ENCODE peak calls at places on chromosomes 2 and 18, in seven cellular contexts. K, F, B, Y, V, U and C are unnamed samples.

GRCh38 chr2:221289389-221289788 is 282.7 kb downstream of the EPHA4 start:
- DNase-seq in K (no peak), F (peak), B (no peak), Y (no peak), V (no peak), U (no peak), C (peak)

GRCh38 chr2:178282075-178282474 is 87.8 kb downstream of the OSBPL6 start:
- DNase-seq in K (no peak), F (no peak), B (peak), Y (no peak), V (no peak), U (no peak), C (no peak)

GRCh38 chr18:45197526-45197970 is 417.7 kb upstream of the SLC14A2 start:
- DNase-seq in K (no peak), F (peak), B (no peak), Y (no peak), V (no peak), U (peak), C (no peak)

GRCh38 chr2:181077128-181077709 is 96.8 kb downstream of the UBE2E3 start:
- DNase-seq in K (no peak), F (peak), B (no peak), Y (peak), V (no peak), U (no peak), C (no peak)

GRCh38 chr2:37600735-37601134 is 70.7 kb downstream of the CDC42EP3 start:
- DNase-seq in K (no peak), F (peak), B (no peak), Y (no peak), V (no peak), U (no peak), C (no peak)

GRCh38 chr18:37484893-37485834 is 80.4 kb downstream of the CELF4 start:
- DNase-seq in K (peak), F (no peak), B (no peak), Y (no peak), V (no peak), U (no peak), C (no peak)

GRCh38 chr2:113175736-113176695 is 2.2 kb downstream of the PSD4 start:
- DNase-seq in K (no peak), F (no peak), B (no peak), Y (peak), V (no peak), U (no peak), C (no peak)

GRCh38 chr2:189657867-189658266 is 3.4 kb upstream of the ASNSD1 start:
- DNase-seq in K (peak), F (peak), B (no peak), Y (peak), V (peak), U (peak), C (no peak)

GRCh38 chr18:79393626-79394401 is 1.9 kb upstream of the NFATC1 start:
- DNase-seq in K (peak), F (peak), B (peak), Y (no peak), V (peak), U (no peak), C (no peak)

GRCh38 chr2:26462511-26463251 is 15.2 kb downstream of the OTOF start:
- DNase-seq in K (peak), F (peak), B (no peak), Y (no peak), V (no peak), U (no peak), C (no peak)

GRCh38 chr2:166565501-166565900 is 71.5 kb upstream of the SCN7A start:
- DNase-seq in K (no peak), F (no peak), B (no peak), Y (no peak), V (no peak), U (no peak), C (no peak)

GRCh38 chr2:17934721-17935120 is 56.3 kb downstream of the KCNS3 start:
- DNase-seq in K (no peak), F (no peak), B (no peak), Y (no peak), V (no peak), U (peak), C (peak)

DNA sequence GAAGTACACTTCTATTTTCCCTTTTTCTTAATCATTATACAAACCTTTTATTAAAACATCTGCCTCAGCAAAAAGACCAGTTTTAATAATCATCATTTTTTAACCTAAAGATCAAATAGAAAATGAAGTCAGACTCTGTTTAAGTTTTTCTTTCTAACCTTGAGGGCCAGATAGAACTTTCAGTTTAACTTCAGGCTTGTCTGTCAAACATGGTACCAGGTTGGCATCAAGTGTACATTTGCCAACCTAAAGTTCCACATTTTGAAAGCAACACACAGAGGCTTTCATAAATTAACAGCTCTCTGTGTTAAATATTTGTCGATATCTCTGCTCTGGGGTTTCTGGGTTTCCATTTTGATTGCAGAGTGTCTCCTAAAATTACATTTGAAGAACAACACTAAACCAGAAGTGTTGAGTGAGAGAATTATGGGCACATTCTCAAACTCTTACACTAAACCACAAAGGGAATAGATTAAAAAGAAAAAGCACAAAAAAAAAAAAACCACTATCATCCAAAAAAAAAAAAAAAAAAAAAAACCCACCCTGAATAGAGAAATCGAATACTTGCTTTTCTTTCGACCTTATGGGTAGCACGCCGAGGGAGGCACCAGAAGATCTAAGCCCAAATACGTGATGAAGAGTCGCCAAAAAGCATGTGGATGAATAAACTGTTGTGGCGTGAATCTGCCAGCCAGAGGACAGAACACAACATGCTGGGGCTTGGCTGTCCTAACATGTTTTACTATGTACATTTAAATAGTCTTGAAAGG is 166.2 kb downstream of the TCF4 start:
- DNase-seq in K (no peak), F (no peak), B (peak), Y (no peak), V (no peak), U (no peak), C (no peak)
- H3K4me3 ChIP-seq in K (no peak), F (no peak), B (peak), Y (no peak), V (peak), U (peak), C (peak)

GRCh38 chr18:74495581-74496507 is at the start of gene CNDP2:
- DNase-seq in K (peak), F (peak), B (peak), Y (peak), V (peak), U (peak), C (peak)
- H3K4me3 ChIP-seq in K (peak), F (peak), B (peak), Y (peak), V (peak), U (peak), C (peak)

GRCh38 chr18:24793742-24794141 is 333.3 kb downstream of the HRH4 start:
- DNase-seq in K (no peak), F (no peak), B (no peak), Y (no peak), V (no peak), U (no peak), C (no peak)
- H3K4me3 ChIP-seq in K (no peak), F (no peak), B (no peak), Y (no peak), V (no peak), U (no peak), C (no peak)

GRCh38 chr18:31042068-31042390 is 513 bp downstream of the DSC3 start:
- DNase-seq in K (no peak), F (no peak), B (peak), Y (no peak), V (no peak), U (no peak), C (no peak)
- H3K4me3 ChIP-seq in K (no peak), F (no peak), B (peak), Y (no peak), V (peak), U (no peak), C (no peak)

GRCh38 chr18:2911533-2911932 is 64.7 kb downstream of the EMILIN2 start:
- DNase-seq in K (no peak), F (no peak), B (no peak), Y (no peak), V (no peak), U (no peak), C (no peak)

GRCh38 chr18:2913398-2914005 is 66.7 kb downstream of the EMILIN2 start:
- DNase-seq in K (no peak), F (no peak), B (no peak), Y (no peak), V (no peak), U (no peak), C (no peak)

GRCh38 chr18:2910751-2911425 is 64.1 kb downstream of the EMILIN2 start:
- DNase-seq in K (no peak), F (no peak), B (no peak), Y (no peak), V (no peak), U (no peak), C (no peak)

GRCh38 chr18:2914185-2914584 is 67.4 kb downstream of the EMILIN2 start:
- DNase-seq in K (no peak), F (no peak), B (no peak), Y (no peak), V (peak), U (no peak), C (no peak)

GRCh38 chr18:2912357-2913299 is 65.8 kb downstream of the EMILIN2 start:
- DNase-seq in K (no peak), F (no peak), B (no peak), Y (no peak), V (no peak), U (no peak), C (no peak)
- H3K4me3 ChIP-seq in K (no peak), F (no peak), B (no peak), Y (no peak), V (no peak), U (no peak), C (no peak)

DNA sequence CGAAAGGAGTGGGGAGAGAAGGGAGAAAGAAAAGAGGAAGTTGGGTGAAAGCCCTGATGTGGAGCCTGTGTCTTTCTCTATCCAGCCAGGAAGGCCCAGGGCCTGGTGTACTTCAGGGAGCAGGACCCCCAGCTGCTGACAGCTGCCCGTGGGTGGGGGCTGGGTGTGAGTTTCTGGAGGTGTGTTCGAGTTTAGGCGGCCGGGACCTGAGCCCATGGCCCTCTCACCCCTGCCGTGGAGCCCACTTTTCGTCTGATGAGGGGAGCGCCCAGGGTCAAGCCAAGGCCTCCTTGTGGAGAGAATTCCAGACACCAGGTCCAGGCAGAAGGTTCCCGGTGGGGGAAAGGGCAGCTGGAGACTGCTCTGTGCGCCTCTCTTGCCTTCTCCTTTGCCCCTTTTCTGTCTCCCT is 2.2 kb downstream of the SIX3 start:
- DNase-seq in K (no peak), F (peak), B (no peak), Y (no peak), V (no peak), U (no peak), C (no peak)
- H3K4me3 ChIP-seq in K (no peak), F (peak), B (no peak), Y (no peak), V (peak), U (no peak), C (no peak)

GRCh38 chr18:35114305-35114704 is 73.1 kb downstream of the MAPRE2 start:
- DNase-seq in K (no peak), F (no peak), B (no peak), Y (no peak), V (no peak), U (no peak), C (no peak)

GRCh38 chr18:35110037-35110436 is 68.8 kb downstream of the MAPRE2 start:
- DNase-seq in K (no peak), F (no peak), B (no peak), Y (no peak), V (no peak), U (no peak), C (no peak)

GRCh38 chr18:35111086-35111485 is 69.9 kb downstream of the MAPRE2 start:
- DNase-seq in K (no peak), F (no peak), B (no peak), Y (no peak), V (no peak), U (no peak), C (no peak)

GRCh38 chr18:35112696-35113095 is 71.5 kb downstream of the MAPRE2 start:
- DNase-seq in K (no peak), F (no peak), B (no peak), Y (no peak), V (no peak), U (no peak), C (no peak)

DNA sequence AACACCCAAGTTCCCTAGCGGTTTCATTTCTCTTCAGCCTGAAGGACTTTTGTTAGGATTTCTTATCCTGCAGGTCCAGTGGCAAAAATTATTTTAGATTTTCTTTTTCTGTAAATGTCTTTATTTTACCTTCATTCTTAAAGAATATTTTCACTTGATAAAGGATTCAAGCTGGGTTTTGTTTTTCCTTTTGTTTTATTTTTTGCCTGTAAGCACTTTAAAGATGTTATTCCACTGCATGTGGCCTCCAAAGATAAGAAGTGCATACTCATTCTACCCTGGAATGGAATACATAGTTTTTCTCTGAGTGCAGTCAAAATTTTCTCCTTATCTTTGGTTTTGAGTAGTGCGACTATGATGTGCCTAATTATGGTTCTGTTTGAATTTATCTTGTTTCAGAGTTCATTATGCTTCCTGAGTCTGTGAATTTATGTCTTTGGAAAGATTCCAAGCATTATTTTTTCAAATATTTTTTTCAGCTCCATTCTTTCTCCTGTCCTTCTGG is 69.4 kb downstream of the MAPRE2 start:
- DNase-seq in K (no peak), F (no peak), B (no peak), Y (no peak), V (no peak), U (peak), C (no peak)
- H3K4me3 ChIP-seq in K (no peak), F (no peak), B (no peak), Y (no peak), V (no peak), U (no peak), C (no peak)

DNA sequence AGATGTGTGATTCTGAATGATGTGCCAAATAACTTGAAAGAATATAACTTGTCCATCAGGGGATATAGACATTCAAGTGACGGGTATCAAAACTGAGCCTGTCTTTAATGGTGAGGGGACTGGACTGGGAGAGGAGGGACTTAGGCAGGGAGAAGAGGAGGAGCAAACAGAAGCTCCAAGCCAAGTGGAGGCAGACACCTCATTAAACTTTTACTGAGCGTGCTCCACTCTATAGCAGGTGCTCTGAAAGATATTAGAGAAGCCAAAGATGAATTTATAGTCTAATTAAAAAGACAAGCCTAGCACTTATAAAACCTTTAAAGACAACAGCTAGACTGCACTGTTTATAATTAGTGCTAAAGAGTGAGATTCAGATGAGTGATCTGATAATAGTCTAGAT is 47.7 kb upstream of the SMAD2 start:
- DNase-seq in K (no peak), F (no peak), B (no peak), Y (no peak), V (no peak), U (no peak), C (no peak)
- H3K4me3 ChIP-seq in K (no peak), F (no peak), B (no peak), Y (no peak), V (no peak), U (no peak), C (no peak)

GRCh38 chr2:232876978-232877441 is 6.9 kb downstream of the SNORC start:
- DNase-seq in K (peak), F (no peak), B (no peak), Y (no peak), V (no peak), U (no peak), C (no peak)
- H3K4me3 ChIP-seq in K (no peak), F (no peak), B (peak), Y (no peak), V (peak), U (no peak), C (no peak)